ENCODE peak calls at places on chromosomes 12 and 14, in five cellular contexts. N is NCI-H1105 treated with DMSO at 0.1 percent for 48 hours; Q is NCI-H1417; Y is stimulated activated CD8-positive, alpha-beta memory T cell treated with anti-CD3 and anti-CD28 coated beads, Interleukin-4, amount 100 ng/mL, for 1 hour; F is glomerular endothelial cell. G is an unnamed sample.

GRCh38 chr12:41418586-41418985 is 230.5 kb downstream of the PDZRN4 start:
- DNase-seq in F (no peak), Q (no peak), Y (no peak), N (no peak), G (no peak)

GRCh38 chr12:49801141-49802063 is 26.8 kb downstream of the NCKAP5L start:
- DNase-seq in F (no peak), Y (no peak), N (no peak), Q (no peak), G (no peak)

GRCh38 chr12:18899678-18900317 is 161.9 kb downstream of the CAPZA3 start:
- DNase-seq in F (no peak), Y (no peak), Q (no peak), N (no peak), G (no peak)

GRCh38 chr12:53065975-53066593 is 13.1 kb downstream of the SPRYD3 start:
- DNase-seq in Y (peak), F (no peak), N (peak), Q (peak), G (peak)

GRCh38 chr12:52195065-52195730 is 3.4 kb upstream of the KRT80 start:
- DNase-seq in Y (no peak), Q (no peak), N (no peak), F (no peak), G (no peak)

GRCh38 chr12:13165578-13166120 is 30.9 kb upstream of the EMP1 start:
- DNase-seq in F (no peak), Y (peak), Q (no peak), N (peak), G (peak)

GRCh38 chr12:121038861-121039654 is at the start of gene OASL:
- DNase-seq in Y (peak), Q (no peak), F (no peak), N (no peak), G (peak)

GRCh38 chr12:92158711-92159534 is 13.3 kb upstream of the BTG1 start:
- DNase-seq in Y (no peak), F (no peak), N (no peak), Q (no peak), G (no peak)

GRCh38 chr12:27595231-27595642 is 71.2 kb downstream of the PPFIBP1 start:
- DNase-seq in F (no peak), Q (no peak), Y (no peak), N (no peak), G (no peak)

GRCh38 chr12:127306604-127307215 is 960.3 kb upstream of the TMEM132C start:
- DNase-seq in Q (no peak), F (no peak), N (no peak), Y (no peak), G (no peak)

GRCh38 chr14:32203928-32204357 is 874 bp upstream of the RNU6-8 start:
- DNase-seq in N (peak), Y (no peak), F (no peak), Q (peak), G (peak)

GRCh38 chr14:93033983-93034670 is 81.6 kb downstream of the ITPK1 start:
- DNase-seq in Q (no peak), Y (peak), F (no peak), N (no peak), G (no peak)

GRCh38 chr12:46391630-46392029 is 19.1 kb upstream of the SLC38A2 start:
- DNase-seq in Q (no peak), N (no peak), F (no peak), Y (no peak), G (no peak)

GRCh38 chr14:66650491-66650911 is 142.6 kb downstream of the GPHN start:
- DNase-seq in N (no peak), F (peak), Q (no peak), Y (no peak), G (no peak)

GRCh38 chr12:28537474-28537873 is 347.2 kb downstream of the CCDC91 start:
- DNase-seq in F (no peak), Y (no peak), Q (no peak), N (no peak), G (no peak)

GRCh38 chr14:69090187-69090789 is 62.6 kb downstream of the DCAF5 start:
- DNase-seq in Q (peak), Y (no peak), F (no peak), N (peak), G (peak)

GRCh38 chr12:19288603-19289244 is 150.6 kb upstream of the AEBP2 start:
- DNase-seq in Q (peak), N (peak), F (no peak), Y (no peak), G (peak)

GRCh38 chr14:101355284-101355683 is 206.0 kb upstream of the DIO3 start:
- DNase-seq in F (no peak), Q (no peak), Y (no peak), N (no peak), G (no peak)

GRCh38 chr14:75011356-75012097 is 8.8 kb downstream of the EIF2B2 start:
- DNase-seq in F (no peak), N (no peak), Q (no peak), Y (no peak), G (no peak)

GRCh38 chr12:109727039-109727723 is 13.6 kb downstream of the FAM222A start:
- DNase-seq in Q (no peak), F (no peak), Y (no peak), N (no peak), G (peak)

GRCh38 chr14:73761621-73762355 is 47.6 kb upstream of the PNMA1 start:
- DNase-seq in N (no peak), Q (no peak), Y (no peak), F (no peak), G (no peak)

GRCh38 chr14:75993567-75994041 is 8.0 kb downstream of the IFT43 start:
- DNase-seq in Q (no peak), N (no peak), F (no peak), Y (no peak), G (peak)

GRCh38 chr12:45666452-45667215 is 62.9 kb upstream of the ARID2 start:
- DNase-seq in Q (no peak), N (no peak), F (no peak), Y (no peak), G (no peak)

GRCh38 chr14:74515891-74516412 is 22.4 kb downstream of the ISCA2 start:
- DNase-seq in F (no peak), Q (no peak), Y (no peak), N (no peak), G (no peak)

GRCh38 chr12:45669093-45669492 is 60.4 kb upstream of the ARID2 start:
- DNase-seq in Q (no peak), F (no peak), Y (no peak), N (no peak), G (peak)

GRCh38 chr12:79433465-79434072 is 257.2 kb downstream of the PAWR start:
- DNase-seq in N (no peak), Q (no peak), F (no peak), Y (no peak), G (no peak)

GRCh38 chr12:54196396-54196795 is 7.6 kb upstream of the SMUG1 start:
- DNase-seq in Y (no peak), N (no peak), Q (no peak), F (no peak), G (no peak)

GRCh38 chr14:98137626-98138025 is 1134.4 kb downstream of the BCL11B start:
- DNase-seq in Q (peak), N (peak), F (no peak), Y (no peak), G (no peak)

GRCh38 chr12:132488127-132489077 is 1.5 kb upstream of the FBRSL1 start:
- DNase-seq in Q (no peak), F (no peak), Y (no peak), N (no peak), G (peak)

GRCh38 chr12:69330475-69331473 is 17.4 kb upstream of the LYZ start:
- DNase-seq in Q (peak), N (peak), Y (peak), F (no peak), G (peak)

GRCh38 chr14:74569826-74570591 is 42.0 kb downstream of the LTBP2 start:
- DNase-seq in Q (no peak), Y (no peak), F (no peak), N (peak), G (no peak)

GRCh38 chr14:106530423-106531107 is 1004.2 kb downstream of the TMEM121 start:
- DNase-seq in N (no peak), Q (no peak), F (no peak), Y (no peak), G (peak)

GRCh38 chr12:83106873-83107272 is 420.2 kb downstream of the TMTC2 start:
- DNase-seq in N (peak), Y (no peak), F (no peak), Q (no peak), G (peak)

G was measured in small intestine.